ENCODE peak calls at places on chromosomes 5 and 9, in six cellular contexts. W is GM23248, L is PC-9, Z is MM.1S, Y is fibroblast of lung, S is GM23338. N is an unnamed sample. For H3K27me3, the result is how much of the 10 kb centered on the place peaks cover.

GRCh38 chr5:151620463-151620844 is 29.3 kb upstream of the FAT2 start:
- DNase-seq in W (no peak), L (no peak), Z (no peak), Y (no peak), S (no peak), N (peak)

GRCh38 chr5:152329896-152330295 is 75.2 kb downstream of the NMUR2 start:
- DNase-seq in W (no peak), L (no peak), Z (no peak), Y (no peak), S (no peak), N (no peak)

GRCh38 chr9:122464633-122465567 is 12.8 kb downstream of the OR1J1 start:
- DNase-seq in W (peak), L (peak), Z (peak), Y (peak), S (peak), N (peak)

GRCh38 chr5:61919920-61920319 is 386.1 kb upstream of the KIF2A start:
- DNase-seq in W (no peak), L (peak), Z (no peak), Y (no peak), S (no peak), N (peak)

GRCh38 chr9:137129089-137129455 is 9.9 kb upstream of the GRIN1 start:
- DNase-seq in W (peak), L (no peak), Z (no peak), Y (peak), S (peak), N (no peak)

GRCh38 chr9:75086443-75087278 is 1.3 kb downstream of the NMRK1 start:
- DNase-seq in W (peak), L (no peak), Z (peak), Y (peak), S (peak), N (no peak)

GRCh38 chr5:109192543-109193281 is 217.1 kb downstream of the PJA2 start:
- DNase-seq in W (no peak), L (no peak), Z (no peak), Y (no peak), S (peak), N (no peak)

GRCh38 chr5:82351754-82352145 is 73.6 kb upstream of the RPS23 start:
- DNase-seq in W (peak), L (peak), Z (peak), Y (peak), S (peak), N (peak)

GRCh38 chr9:107169796-107170195 is 113.3 kb upstream of the RAD23B start:
- DNase-seq in W (peak), L (no peak), Z (no peak), Y (no peak), S (no peak), N (no peak)

GRCh38 chr5:137488516-137488915 is 10.6 kb downstream of the SPOCK1 start:
- DNase-seq in W (no peak), L (no peak), Z (no peak), Y (no peak), S (peak), N (no peak)

GRCh38 chr9:76403352-76403751 is 9.1 kb upstream of the RFK start:
- DNase-seq in W (peak), L (peak), Z (peak), Y (peak), S (peak), N (peak)

GRCh38 chr9:13139641-13140171 is 139.8 kb downstream of the MPDZ start:
- DNase-seq in W (peak), L (peak), Z (no peak), Y (peak), S (peak), N (peak)

GRCh38 chr9:133607976-133608375 is 1.2 kb downstream of the FAM163B start:
- DNase-seq in W (no peak), L (no peak), Z (no peak), Y (no peak), S (no peak), N (no peak)

GRCh38 chr5:113166285-113166684 is 189.7 kb downstream of the DCP2 start:
- DNase-seq in W (peak), L (no peak), Z (no peak), Y (peak), S (no peak), N (no peak)

GRCh38 chr9:72465602-72466001 is 55.8 kb upstream of the TMC1 start:
- DNase-seq in W (peak), L (no peak), Z (no peak), Y (no peak), S (no peak), N (no peak)

GRCh38 chr9:124574534-124574933 is 67.3 kb upstream of the NR5A1 start:
- DNase-seq in W (peak), L (no peak), Z (no peak), Y (no peak), S (no peak), N (peak)

GRCh38 chr9:34510032-34510431 is 12.8 kb downstream of the ENHO start:
- DNase-seq in W (no peak), L (no peak), Z (no peak), Y (no peak), S (no peak), N (no peak)

GRCh38 chr5:71013575-71013974 is 11.6 kb downstream of the NAIP start:
- DNase-seq in W (no peak), L (no peak), Z (no peak), Y (no peak), S (peak), N (no peak)

GRCh38 chr5:154421868-154422267 is 23.9 kb upstream of the SAP30L start:
- DNase-seq in W (peak), L (no peak), Z (peak), Y (peak), S (peak), N (no peak)

GRCh38 chr5:94407023-94407422 is 211.4 kb downstream of the KIAA0825 start:
- DNase-seq in W (no peak), L (no peak), Z (no peak), Y (no peak), S (no peak), N (peak)

GRCh38 chr5:97554992-97555981 is 372.2 kb upstream of the RIOK2 start:
- DNase-seq in W (peak), L (no peak), Z (no peak), Y (peak), S (no peak), N (peak)

DNA sequence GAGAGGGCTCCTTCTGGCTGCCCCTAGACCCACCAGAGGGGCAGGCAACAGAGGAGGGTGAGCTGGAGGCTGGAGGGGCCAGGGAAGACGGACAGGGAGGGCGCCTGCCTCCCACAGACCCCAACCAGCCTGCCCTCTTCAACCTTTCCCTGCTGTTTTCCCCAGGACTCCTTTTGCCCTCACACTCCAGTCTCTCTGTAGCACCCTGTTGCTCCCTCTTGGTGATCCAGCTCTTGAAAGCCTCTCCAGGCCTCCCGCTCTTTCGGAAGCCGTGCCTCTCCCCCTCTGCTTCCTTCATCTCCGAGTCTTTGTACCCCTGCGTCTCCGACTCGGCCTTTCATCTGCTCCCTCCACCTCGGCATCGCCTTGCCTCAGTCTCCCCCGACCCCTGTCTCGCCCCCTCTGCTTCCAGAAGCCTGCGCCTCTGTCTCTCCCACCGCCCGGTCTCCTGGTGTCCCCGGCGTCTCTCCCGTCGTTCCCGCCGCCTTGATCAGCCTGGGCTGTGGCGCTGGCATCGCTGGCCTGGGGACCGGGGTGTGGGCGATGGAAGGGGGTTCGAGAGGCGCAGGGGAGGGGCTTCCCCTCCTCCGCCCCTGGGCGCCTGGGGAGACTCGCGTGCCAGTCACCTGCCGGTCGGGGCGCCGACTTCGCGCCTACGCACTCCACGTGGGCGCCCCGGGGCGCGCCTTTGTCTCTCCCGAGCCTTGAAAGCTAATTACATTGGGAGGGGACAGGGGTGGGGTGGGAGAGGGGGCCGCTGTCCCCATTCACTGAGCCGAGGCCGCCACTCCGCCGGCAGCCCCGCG is 5.3 kb upstream of the PRDM12 start:
- DNase-seq in W (no peak), L (no peak), Z (no peak), Y (no peak), S (peak), N (no peak)
- TF ChIP-seq EZH2 in W (no peak), L (no peak), Z (no peak), Y (peak), S (peak), N (peak)

GRCh38 chr5:133721365-133721764 is 109.0 kb upstream of the FSTL4 start:
- DNase-seq in W (no peak), L (no peak), Z (no peak), Y (no peak), S (no peak), N (no peak)
- H3K27me3 ChIP-seq in W (under half), L (under half), Z (under half), Y (under half), S (under half), N (under half)

GRCh38 chr5:6516823-6517222 is 68.2 kb downstream of the UBE2QL1 start:
- DNase-seq in W (no peak), L (no peak), Z (no peak), Y (no peak), S (no peak), N (no peak)
- H3K27ac ChIP-seq in W (no peak), L (no peak), Z (no peak), Y (no peak), S (no peak), N (no peak)

GRCh38 chr5:83472508-83473343 is 1.2 kb downstream of the VCAN start:
- DNase-seq in W (peak), L (no peak), Z (peak), Y (peak), S (peak), N (peak)
- TF ChIP-seq EZH2 in W (no peak), L (no peak), Z (no peak), Y (no peak), S (no peak), N (no peak)

N was measured in mammary epithelial cell.